ENCODE peak calls at places on chromosomes 6 and 20, in eight cellular contexts. A is fibroblast of lung; I is central memory CD8-positive, alpha-beta T cell; M is CD4-positive, CD25-positive, alpha-beta regulatory T cell; L is RWPE1; W is activated T-cell treated with anti-CD3 and anti-CD28 coated beads for 48 hours; P is SHP77; J is NCI-H1092. V is an unnamed sample.

GRCh38 chr20:1823421-1823892 is 71.8 kb upstream of the SIRPA start:
- DNase-seq in A (no peak), I (no peak), M (no peak), L (no peak), W (no peak), P (no peak), J (no peak), V (no peak)

GRCh38 chr20:35318502-35319157 is 26.4 kb upstream of the FAM83C start:
- DNase-seq in A (peak), I (no peak), M (no peak), L (peak), W (no peak), P (peak), J (no peak), V (no peak)

GRCh38 chr20:59016795-59017492 is 2.3 kb upstream of the TUBB1 start:
- DNase-seq in A (no peak), I (no peak), M (no peak), L (peak), W (no peak), P (no peak), J (no peak), V (no peak)

GRCh38 chr6:167793421-167793820 is 33.3 kb upstream of the AFDN start:
- DNase-seq in A (no peak), I (no peak), M (no peak), L (no peak), W (no peak), P (peak), J (peak), V (no peak)

GRCh38 chr6:111173341-111173740 is 86.0 kb downstream of the SLC16A10 start:
- DNase-seq in A (no peak), I (no peak), M (no peak), L (no peak), W (no peak), P (no peak), J (no peak), V (no peak)

GRCh38 chr6:163943647-163944395 is 529.3 kb downstream of the QKI start:
- DNase-seq in A (peak), I (no peak), M (no peak), L (no peak), W (no peak), P (no peak), J (no peak), V (no peak)

GRCh38 chr6:105993769-105994521 is 92.2 kb upstream of the PRDM1 start:
- DNase-seq in A (peak), I (peak), M (peak), L (no peak), W (no peak), P (no peak), J (no peak), V (peak)

GRCh38 chr6:137967689-137968467 is 100.8 kb downstream of the TNFAIP3 start:
- DNase-seq in A (peak), I (no peak), M (no peak), L (no peak), W (no peak), P (no peak), J (no peak), V (no peak)

GRCh38 chr6:32087574-32088486 is 21.3 kb downstream of the TNXB start:
- DNase-seq in A (peak), I (peak), M (peak), L (peak), W (peak), P (peak), J (no peak), V (peak)

GRCh38 chr6:111980979-111981378 is 72.9 kb upstream of the CCN6 start:
- DNase-seq in A (peak), I (no peak), M (no peak), L (no peak), W (no peak), P (no peak), J (no peak), V (no peak)

GRCh38 chr6:30568245-30568644 is 3.0 kb upstream of the ABCF1 start:
- DNase-seq in A (no peak), I (peak), M (no peak), L (no peak), W (peak), P (no peak), J (no peak), V (no peak)

GRCh38 chr6:115582386-115582785 is 478.3 kb downstream of the FRK start:
- DNase-seq in A (no peak), I (no peak), M (no peak), L (no peak), W (no peak), P (no peak), J (no peak), V (no peak)

GRCh38 chr6:170476360-170476759 is 76.7 kb downstream of the PSMB1 start:
- DNase-seq in A (no peak), I (no peak), M (no peak), L (no peak), W (no peak), P (no peak), J (no peak), V (no peak)

GRCh38 chr20:32660661-32661060 is 13.1 kb downstream of the C20orf203 start:
- DNase-seq in A (no peak), I (no peak), M (no peak), L (no peak), W (no peak), P (no peak), J (no peak), V (no peak)

GRCh38 chr6:7085911-7086310 is 21.9 kb upstream of the RREB1 start:
- DNase-seq in A (peak), I (no peak), M (no peak), L (no peak), W (no peak), P (peak), J (no peak), V (peak)

GRCh38 chr20:47127986-47128385 is 228.5 kb downstream of the ZMYND8 start:
- DNase-seq in A (no peak), I (no peak), M (no peak), L (no peak), W (no peak), P (no peak), J (peak), V (no peak)

GRCh38 chr20:47568019-47568418 is 66.3 kb downstream of the NCOA3 start:
- DNase-seq in A (peak), I (no peak), M (no peak), L (no peak), W (no peak), P (peak), J (no peak), V (peak)

GRCh38 chr6:32700391-32701040 is 34.1 kb upstream of the HLA-DQB1 start:
- DNase-seq in A (peak), I (peak), M (peak), L (peak), W (no peak), P (peak), J (no peak), V (peak)

GRCh38 chr6:106128981-106129761 is 43.0 kb downstream of the PRDM1 start:
- DNase-seq in A (peak), I (no peak), M (no peak), L (peak), W (no peak), P (no peak), J (no peak), V (peak)

GRCh38 chr20:22684763-22685443 is 100.5 kb upstream of the FOXA2 start:
- DNase-seq in A (no peak), I (no peak), M (no peak), L (peak), W (no peak), P (peak), J (peak), V (no peak)

GRCh38 chr6:38984723-38985122 is 63.9 kb upstream of the GLP1R start:
- DNase-seq in A (no peak), I (no peak), M (no peak), L (no peak), W (no peak), P (no peak), J (no peak), V (no peak)